ENCODE peak calls at places on chromosomes 7 and 10, in five cellular contexts. I is tibial artery, J is fibroblast of lung, X is psoas muscle, E is GM23248. N is an unnamed sample. For H3K4me1, the result is how much of the 10 kb centered on the place peaks cover.

GRCh38 chr7:133275008-133275407 is 22.1 kb downstream of the EXOC4 start:
- DNase-seq in I (no peak), J (no peak), X (no peak), E (no peak), N (no peak)

GRCh38 chr7:11236680-11237079 is 263.0 kb downstream of the PHF14 start:
- DNase-seq in I (no peak), J (no peak), X (no peak), E (no peak), N (no peak)

GRCh38 chr10:5973069-5973468 is 4.3 kb downstream of the IL15RA start:
- DNase-seq in I (no peak), J (no peak), X (no peak), E (no peak), N (no peak)

GRCh38 chr7:65264258-65264657 is 109.4 kb upstream of the ZNF92 start:
- DNase-seq in I (no peak), J (no peak), X (no peak), E (no peak), N (no peak)

GRCh38 chr10:23343591-23344225 is 889 bp downstream of the C10orf67 start:
- DNase-seq in I (peak), J (peak), X (peak), E (no peak), N (no peak)

GRCh38 chr7:25952277-25953057 is 199.5 kb upstream of the NFE2L3 start:
- DNase-seq in I (no peak), J (no peak), X (no peak), E (no peak), N (no peak)

GRCh38 chr10:97399843-97400545 is 1.1 kb downstream of the RRP12 start:
- DNase-seq in I (no peak), J (peak), X (peak), E (peak), N (peak)

GRCh38 chr7:42624471-42624870 is 287.4 kb downstream of the C7orf25 start:
- DNase-seq in I (no peak), J (peak), X (no peak), E (peak), N (no peak)

GRCh38 chr7:21076579-21076978 is 289.9 kb upstream of the SP8 start:
- DNase-seq in I (no peak), J (no peak), X (no peak), E (no peak), N (no peak)

GRCh38 chr7:143490719-143491306 is 13.1 kb downstream of the TAS2R41 start:
- DNase-seq in I (peak), J (no peak), X (no peak), E (peak), N (no peak)

GRCh38 chr10:101495324-101495925 is 92.6 kb downstream of the POLL start:
- DNase-seq in I (no peak), J (no peak), X (no peak), E (peak), N (no peak)

GRCh38 chr10:131937832-131938231 is 37.0 kb downstream of the PPP2R2D start:
- DNase-seq in I (no peak), J (no peak), X (no peak), E (no peak), N (no peak)

DNA sequence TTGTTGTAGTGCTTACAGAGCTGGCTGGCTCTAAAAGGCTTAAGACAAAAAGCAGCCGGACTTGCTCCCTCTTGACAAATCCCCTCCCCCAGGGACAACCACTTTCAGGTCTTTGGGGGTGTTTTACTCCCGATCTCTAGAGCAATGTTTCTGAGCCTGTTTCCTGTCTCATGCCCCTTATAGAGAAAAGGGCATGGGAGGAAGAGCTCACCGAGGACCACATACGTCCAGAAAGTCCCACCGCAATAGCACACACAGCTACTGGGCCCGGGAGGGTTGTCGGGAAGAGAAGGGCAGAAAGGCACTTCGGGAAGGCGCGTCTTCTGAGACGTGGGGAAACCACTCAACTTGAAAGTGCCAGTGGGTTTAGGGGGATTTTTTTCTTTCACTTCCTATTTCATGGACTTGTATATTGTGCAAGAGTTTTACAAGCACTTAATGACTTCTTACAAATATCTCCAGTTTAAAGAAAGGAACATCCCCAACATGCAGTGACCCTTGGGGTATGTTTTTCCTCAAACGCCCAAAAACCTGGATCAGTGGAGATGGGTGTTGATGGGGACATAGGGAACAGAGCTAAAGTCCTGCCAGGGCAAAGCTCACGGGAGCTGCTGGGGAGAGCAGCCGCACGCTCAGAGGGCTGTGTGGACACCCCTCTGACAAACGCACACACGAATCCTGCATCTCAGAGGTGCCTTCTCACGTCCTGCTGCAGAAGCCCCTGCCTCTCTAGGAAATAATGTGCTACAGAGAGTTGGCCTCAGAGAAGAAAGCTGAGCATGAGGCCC is 27.0 kb downstream of the LRRC20 start:
- DNase-seq in I (no peak), J (no peak), X (no peak), E (no peak), N (no peak)
- H3K4me1 ChIP-seq in I (under half), J (under half), X (under half), E (under half), N (under half)

GRCh38 chr7:23426876-23427275 is 43.4 kb downstream of the IGF2BP3 start:
- DNase-seq in I (no peak), J (peak), X (no peak), E (peak), N (no peak)
- H3K27ac ChIP-seq in I (no peak), J (no peak), X (no peak), E (no peak), N (no peak)

GRCh38 chr7:125561006-125561405 is 631.4 kb upstream of the POT1 start:
- DNase-seq in I (no peak), J (no peak), X (no peak), E (no peak), N (no peak)
- H3K4me3 ChIP-seq in I (no peak), J (no peak), X (no peak), E (no peak), N (no peak)

DNA sequence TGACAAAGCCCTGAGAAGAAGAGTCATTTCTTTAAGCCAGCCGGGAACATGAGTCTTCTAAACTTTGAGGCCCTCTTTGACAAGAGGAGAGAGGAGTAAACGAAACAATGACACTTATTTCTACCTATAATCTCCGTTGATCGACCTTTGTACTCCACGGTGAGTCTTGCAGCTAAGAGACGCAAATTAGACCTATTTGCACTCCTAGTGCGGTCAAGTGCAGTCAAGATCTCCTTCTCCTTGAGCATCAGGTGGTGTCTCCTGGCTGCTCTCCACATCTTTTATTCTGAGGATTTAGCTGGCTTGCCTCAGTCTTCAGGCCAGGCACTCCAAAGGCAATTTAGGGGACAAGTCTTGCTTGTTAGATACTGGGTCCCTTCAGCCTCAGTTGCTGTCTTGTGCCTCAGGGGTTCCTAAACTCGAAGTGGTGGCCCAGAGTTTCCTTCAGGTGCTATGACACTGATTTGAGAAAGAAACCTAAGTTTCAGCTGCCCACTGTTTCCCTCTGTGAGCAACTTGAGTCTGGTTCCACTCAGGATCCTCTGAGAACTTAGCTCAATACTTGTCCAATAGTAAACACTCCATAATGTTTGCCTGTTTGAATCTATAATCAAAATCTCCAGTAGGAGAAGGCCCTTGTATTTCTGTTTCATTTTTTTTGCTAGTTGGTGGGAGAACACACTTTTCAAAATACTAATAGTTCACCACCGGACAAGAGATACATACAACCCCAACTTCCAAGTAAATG is 312.9 kb downstream of the RNLS start:
- DNase-seq in I (no peak), J (no peak), X (no peak), E (peak), N (no peak)
- H3K4me1 ChIP-seq in I (under half), J (under half), X (under half), E (under half), N (under half)

DNA sequence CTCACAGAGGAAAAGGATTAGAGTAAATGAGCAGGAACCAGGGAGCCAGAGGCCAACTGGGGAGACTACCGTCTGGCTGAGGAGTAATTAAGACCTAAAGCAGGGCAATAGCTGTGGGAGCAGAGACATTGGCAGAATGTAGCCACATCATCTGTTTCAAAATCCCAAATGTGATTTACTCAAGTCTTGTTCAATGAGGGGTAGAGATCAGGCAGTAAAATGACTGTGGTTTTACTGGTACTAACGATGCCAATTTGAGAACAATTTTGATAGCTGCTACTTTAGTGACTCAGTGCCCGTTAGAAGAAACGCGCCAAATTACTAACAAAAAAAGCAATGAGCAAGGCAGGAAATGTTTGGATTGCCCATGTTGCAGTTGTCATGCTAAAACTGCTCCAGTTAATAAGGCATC is 12.7 kb upstream of the MIOS start:
- DNase-seq in I (no peak), J (peak), X (peak), E (peak), N (no peak)
- H3K27ac ChIP-seq in I (peak), J (no peak), X (peak), E (peak), N (no peak)

GRCh38 chr7:5467645-5468044 is 44.0 kb upstream of the TNRC18 start:
- DNase-seq in I (no peak), J (no peak), X (no peak), E (no peak), N (no peak)
- H3K4me3 ChIP-seq in I (no peak), J (no peak), X (no peak), E (no peak), N (no peak)

DNA sequence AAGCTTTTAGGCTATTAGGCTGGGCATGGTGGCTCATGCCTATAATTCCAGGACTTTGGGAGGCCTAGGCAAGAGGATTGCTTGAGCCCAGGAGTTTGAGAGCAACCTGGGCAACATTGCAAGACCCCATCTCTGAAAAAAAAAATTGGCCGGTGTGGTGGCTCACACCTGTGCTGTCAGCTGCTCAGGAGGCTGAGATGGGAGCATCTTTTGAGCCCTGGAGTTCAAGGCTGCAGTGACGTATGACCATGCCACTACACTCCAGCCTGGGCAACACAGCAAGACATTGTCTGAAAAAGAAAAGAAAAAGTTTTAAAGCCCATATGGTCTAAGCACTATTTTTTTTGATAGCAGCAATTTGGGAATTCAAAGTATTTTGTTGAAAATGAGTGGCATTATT is 15.8 kb upstream of the SEC61A2 start:
- DNase-seq in I (no peak), J (no peak), X (no peak), E (no peak), N (no peak)
- H3K4me1 ChIP-seq in I (under half), J (under half), X (under half), E (under half), N (under half)

DNA sequence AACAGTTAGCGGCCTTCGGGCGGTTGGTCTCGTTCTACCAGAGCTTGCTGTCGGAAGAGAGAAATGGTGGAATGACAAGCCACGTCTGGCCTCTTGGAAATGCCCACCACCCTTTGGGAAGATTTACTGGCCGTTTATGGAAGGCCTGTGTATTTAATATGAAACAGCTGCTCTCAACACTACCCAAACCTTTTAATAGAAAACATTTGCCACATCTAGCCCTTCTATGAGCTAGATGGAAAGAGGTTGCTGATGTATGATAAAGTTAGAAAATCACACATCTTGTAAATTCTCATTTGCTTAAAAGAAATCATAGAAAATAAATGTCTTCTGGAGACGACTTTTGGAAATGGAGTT is 24.6 kb downstream of the NUP42 start:
- DNase-seq in I (no peak), J (no peak), X (no peak), E (no peak), N (no peak)
- H3K27ac ChIP-seq in I (no peak), J (no peak), X (no peak), E (no peak), N (no peak)

N was measured in CD8-positive, alpha-beta memory T cell.